ENCODE peak calls at places on chromosomes 7 and 10, in nine cellular contexts. T is astrocyte of the spinal cord, A is MCF 10A, D is foreskin fibroblast, P is GM12865, H is GM20000, R is fibroblast of mammary gland, M is tibial nerve, W is NB4. K is an unnamed sample.

GRCh38 chr10:113894581-113894980 is 40.1 kb downstream of the NHLRC2 start:
- DNase-seq in T (no peak), A (no peak), D (no peak), P (no peak), H (no peak), R (no peak), M (no peak), W (no peak), K (no peak)

GRCh38 chr7:155066417-155066950 is 3.6 kb upstream of the HTR5A start:
- DNase-seq in T (peak; percentile 56), A (peak; percentile 82), D (peak; percentile 70), P (no peak), H (no peak), R (peak; percentile 69), M (no peak), W (no peak), K (no peak)

GRCh38 chr10:14391342-14391741 is 60.6 kb upstream of the FRMD4A start:
- DNase-seq in T (no peak), A (no peak), D (no peak), P (no peak), H (no peak), R (no peak), M (no peak), W (no peak), K (no peak)

GRCh38 chr10:7696545-7696944 is 6.6 kb upstream of the ITIH2 start:
- DNase-seq in T (peak; percentile 4), A (peak; percentile 36), D (no peak), P (no peak), H (no peak), R (no peak), M (no peak), W (no peak), K (no peak)

GRCh38 chr10:11345224-11346054 is 266.0 kb downstream of the USP6NL start:
- DNase-seq in T (no peak), A (peak; percentile 21), D (peak; percentile 4), P (peak; percentile 60), H (no peak), R (peak; percentile 30), M (no peak), W (peak; percentile 81), K (no peak)

GRCh38 chr7:129670636-129671035 is 59.1 kb downstream of the NRF1 start:
- DNase-seq in T (peak; percentile 16), A (no peak), D (no peak), P (no peak), H (no peak), R (peak; percentile 24), M (no peak), W (no peak), K (no peak)

GRCh38 chr7:2613113-2613925 is 18.5 kb upstream of the TTYH3 start:
- DNase-seq in T (no peak), A (no peak), D (no peak), P (no peak), H (no peak), R (no peak), M (no peak), W (no peak), K (no peak)

GRCh38 chr10:34655286-34656170 is 159.6 kb downstream of the PARD3 start:
- DNase-seq in T (peak; percentile 85), A (peak; percentile 69), D (peak; percentile 52), P (peak; percentile 66), H (peak; percentile 32), R (peak; percentile 76), M (peak; percentile 74), W (peak; percentile 59), K (peak; percentile 38)

DNA sequence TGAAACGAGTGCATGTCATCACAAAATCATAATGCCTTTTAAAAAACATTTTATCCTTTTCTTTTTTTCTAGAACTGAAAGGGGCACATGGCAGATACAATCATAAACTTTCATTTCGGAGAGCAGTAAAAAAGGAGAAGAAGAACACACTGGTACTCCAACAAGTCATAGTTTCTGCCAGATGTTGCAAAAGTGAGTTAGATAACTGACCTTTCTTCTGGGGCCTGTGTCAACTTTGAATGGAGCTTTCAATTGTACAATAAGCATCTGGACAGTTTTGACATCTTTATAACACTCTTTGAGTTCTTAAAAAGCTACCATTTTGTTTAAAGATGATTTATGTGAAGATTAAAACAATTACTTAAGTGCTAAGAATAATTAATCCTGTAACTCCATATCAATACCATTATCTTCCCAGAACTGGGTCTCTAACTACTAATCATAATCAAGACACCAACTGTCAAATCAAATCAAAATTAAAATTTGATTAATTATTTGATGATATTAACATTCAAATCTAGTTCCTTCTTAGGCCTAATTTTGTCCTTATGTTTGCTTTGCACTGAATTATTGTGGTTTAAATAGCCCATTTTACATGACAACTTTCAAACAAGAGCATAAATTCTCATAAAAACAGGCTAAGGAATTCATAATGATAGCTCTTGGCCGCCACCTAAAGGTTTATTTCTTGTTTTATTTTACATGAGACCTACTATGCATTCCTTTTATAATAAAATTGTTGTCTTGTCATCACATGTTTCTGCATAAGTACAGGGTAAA is 19.5 kb upstream of the ITGB8 start:
- DNase-seq in T (peak; percentile 79), A (peak; percentile 64), D (no peak), P (peak; percentile 78), H (no peak), R (peak; percentile 65), M (peak; percentile 30), W (peak; percentile 72), K (no peak)
- TF ChIP-seq CTCF in T (peak; percentile 31), A (peak; percentile 65), D (peak; percentile 15), P (peak; percentile 34), H (no peak), R (peak; percentile 34), M (peak; percentile 41), W (peak; percentile 13), K (no peak)

GRCh38 chr10:133249094-133249780 is 11.6 kb downstream of the VENTX start:
- DNase-seq in T (no peak), A (no peak), D (no peak), P (no peak), H (no peak), R (no peak), M (no peak), W (no peak), K (no peak)
- TF ChIP-seq CTCF in T (no peak), A (no peak), D (no peak), P (no peak), H (no peak), R (no peak), M (no peak), W (no peak), K (no peak)

GRCh38 chr10:43407148-43407575 is 1.8 kb downstream of the HNRNPF start:
- DNase-seq in T (peak; percentile 37), A (no peak), D (no peak), P (peak; percentile 74), H (peak; percentile 78), R (no peak), M (peak; percentile 22), W (peak; percentile 66), K (peak; percentile 64)

GRCh38 chr10:43408710-43409384 is at the start of gene HNRNPF:
- DNase-seq in T (peak; percentile 98), A (peak; percentile 94), D (peak; percentile 97), P (peak; percentile 97), H (peak; percentile 96), R (peak; percentile 93), M (peak; percentile 88), W (peak; percentile 97), K (peak; percentile 94)

GRCh38 chr10:43408331-43408709 is 666 bp downstream of the HNRNPF start:
- DNase-seq in T (no peak), A (no peak), D (no peak), P (no peak), H (no peak), R (no peak), M (no peak), W (no peak), K (no peak)

GRCh38 chr10:43409385-43410109 is 561 bp upstream of the HNRNPF start:
- DNase-seq in T (no peak), A (no peak), D (no peak), P (peak; percentile 75), H (no peak), R (peak; percentile 29), M (no peak), W (peak; percentile 73), K (peak; percentile 41)

DNA sequence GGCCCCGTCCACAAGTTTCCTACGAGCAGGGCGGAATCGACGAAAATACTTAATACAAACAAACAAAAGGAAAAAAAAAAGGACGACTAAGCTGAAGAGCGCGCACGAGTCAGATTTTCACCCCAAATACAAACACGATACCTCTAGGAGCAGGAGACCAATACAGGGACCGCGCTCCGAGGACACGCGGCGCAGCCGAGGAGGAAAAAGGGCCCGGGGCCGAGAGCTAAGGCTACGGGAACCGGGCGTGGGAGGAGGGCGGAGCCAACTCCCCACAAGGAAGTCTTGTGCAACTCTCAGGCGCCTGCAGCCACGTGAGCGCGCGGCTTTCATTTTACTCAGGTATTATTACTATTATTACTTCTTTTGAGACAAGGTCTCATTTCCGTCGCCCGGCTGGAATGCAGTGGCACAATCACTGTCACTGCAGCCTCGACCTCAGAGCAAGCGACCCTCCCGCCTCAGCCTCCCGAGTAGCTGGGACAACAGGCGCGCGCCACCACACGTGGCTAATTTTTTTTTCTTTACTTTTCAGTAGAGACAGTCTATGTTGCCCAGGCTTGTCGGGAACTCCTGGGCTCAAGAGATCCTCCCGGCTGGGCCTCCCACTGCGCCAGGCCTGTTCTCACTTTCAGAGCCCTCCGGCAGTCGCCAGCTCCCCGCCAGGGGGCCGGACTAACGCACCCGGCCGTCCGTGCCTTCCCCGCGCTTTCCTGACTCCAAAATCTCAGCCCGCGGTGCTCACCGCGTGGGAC is 1.2 kb downstream of the HNRNPF start:
- DNase-seq in T (peak; percentile 89), A (peak; percentile 94), D (peak; percentile 90), P (peak; percentile 95), H (peak; percentile 94), R (peak; percentile 90), M (peak; percentile 93), W (peak; percentile 96), K (peak; percentile 90)
- TF ChIP-seq CTCF in T (peak; percentile 41), A (no peak), D (peak; percentile 37), P (peak; percentile 46), H (no peak), R (peak; percentile 40), M (peak; percentile 71), W (peak; percentile 14), K (no peak)

GRCh38 chr7:131628634-131629033 is 72.2 kb upstream of the PODXL start:
- DNase-seq in T (no peak), A (no peak), D (no peak), P (no peak), H (no peak), R (no peak), M (peak; percentile 27), W (no peak), K (no peak)

GRCh38 chr7:131624536-131624935 is 68.1 kb upstream of the PODXL start:
- DNase-seq in T (no peak), A (no peak), D (no peak), P (no peak), H (no peak), R (no peak), M (no peak), W (no peak), K (no peak)

GRCh38 chr7:131626643-131627042 is 70.2 kb upstream of the PODXL start:
- DNase-seq in T (no peak), A (no peak), D (no peak), P (no peak), H (no peak), R (no peak), M (no peak), W (no peak), K (no peak)

GRCh38 chr7:131627589-131628212 is 71.3 kb upstream of the PODXL start:
- DNase-seq in T (no peak), A (no peak), D (no peak), P (no peak), H (no peak), R (no peak), M (no peak), W (no peak), K (no peak)

DNA sequence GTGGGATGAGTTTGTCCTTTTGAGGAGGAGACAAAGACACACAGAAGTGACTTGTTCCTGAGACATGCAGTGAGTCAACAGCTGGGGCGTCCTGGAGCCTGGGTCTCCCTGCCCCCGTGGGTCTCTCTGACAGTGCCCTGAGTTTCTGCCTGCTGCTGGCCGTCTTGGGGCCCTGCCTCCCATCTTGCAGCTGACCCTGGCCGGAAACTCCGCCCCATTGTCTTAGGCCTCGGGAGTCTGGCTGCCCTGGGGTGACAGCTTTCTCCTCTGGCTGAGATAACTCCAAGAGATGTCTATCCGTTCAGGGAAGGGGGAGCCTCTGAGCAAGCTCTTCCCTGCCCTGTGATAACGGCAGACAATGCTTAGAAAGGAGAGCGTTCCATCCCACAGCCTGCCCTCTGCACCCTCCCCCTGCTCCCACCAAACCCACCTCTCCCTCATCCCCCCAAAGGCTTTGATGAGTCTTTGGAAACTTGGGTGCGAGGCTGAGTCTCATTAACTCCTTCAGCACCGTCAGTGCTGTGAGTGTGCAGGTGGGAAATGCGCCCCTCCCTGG is 69.5 kb upstream of the PODXL start:
- DNase-seq in T (peak; percentile 56), A (peak; percentile 54), D (peak; percentile 90), P (no peak), H (no peak), R (peak; percentile 52), M (no peak), W (no peak), K (no peak)
- TF ChIP-seq CTCF in T (peak; percentile 14), A (no peak), D (peak; percentile 17), P (no peak), H (no peak), R (no peak), M (no peak), W (no peak), K (no peak)

K was measured in GM13976.